ENCODE peak calls at places on chromosomes 12 and 14, in eight cellular contexts. S, C, E, G, M, Q, F and H are unnamed samples.
A peak's percentile ranks its signal among the peaks of the same experiment; 100 is the strongest.

GRCh38 chr14:69247691-69248440 is 12.1 kb upstream of the GALNT16 start:
- DNase-seq in S (no peak), C (no peak), E (no peak), G (no peak), M (peak; percentile 44), Q (no peak), F (no peak), H (no peak)

GRCh38 chr14:76456200-76456599 is 80.3 kb downstream of the ESRRB start:
- DNase-seq in S (no peak), C (no peak), E (no peak), G (no peak), M (no peak), Q (no peak), F (peak; percentile 41), H (no peak)

GRCh38 chr14:58639842-58640484 is 2.2 kb downstream of the DACT1 start:
- DNase-seq in S (no peak), C (no peak), E (no peak), G (no peak), M (no peak), Q (no peak), F (peak; percentile 65), H (no peak)

GRCh38 chr14:99819514-99819913 is 26.3 kb downstream of the EML1 start:
- DNase-seq in S (no peak), C (no peak), E (no peak), G (no peak), M (no peak), Q (no peak), F (no peak), H (no peak)

GRCh38 chr12:108119126-108119973 is 9.7 kb upstream of the WSCD2 start:
- DNase-seq in S (peak; percentile 51), C (no peak), E (no peak), G (no peak), M (no peak), Q (no peak), F (no peak), H (no peak)

GRCh38 chr12:78290606-78291345 is 460.1 kb downstream of the NAV3 start:
- DNase-seq in S (no peak), C (no peak), E (no peak), G (no peak), M (no peak), Q (no peak), F (peak; percentile 70), H (no peak)

GRCh38 chr12:9115731-9116689 is at the start of gene A2M:
- DNase-seq in S (no peak), C (no peak), E (no peak), G (no peak), M (no peak), Q (no peak), F (no peak), H (no peak)

GRCh38 chr14:36281309-36281708 is 39.1 kb downstream of the MBIP start:
- DNase-seq in S (no peak), C (no peak), E (no peak), G (no peak), M (no peak), Q (no peak), F (no peak), H (no peak)

GRCh38 chr12:6336079-6336858 is 5.6 kb downstream of the TNFRSF1A start:
- DNase-seq in S (no peak), C (peak; percentile 93), E (peak; percentile 27), G (peak; percentile 28), M (peak; percentile 95), Q (no peak), F (peak; percentile 99), H (no peak)

GRCh38 chr12:72872488-72872887 is 600.3 kb downstream of the TRHDE start:
- DNase-seq in S (no peak), C (no peak), E (no peak), G (no peak), M (no peak), Q (no peak), F (no peak), H (no peak)

GRCh38 chr12:47105914-47106674 is 26.3 kb upstream of the AMIGO2 start:
- DNase-seq in S (no peak), C (no peak), E (no peak), G (no peak), M (no peak), Q (no peak), F (no peak), H (no peak)

GRCh38 chr12:62861586-62861985 is 73.4 kb downstream of the PPM1H start:
- DNase-seq in S (no peak), C (no peak), E (no peak), G (no peak), M (no peak), Q (no peak), F (no peak), H (no peak)

GRCh38 chr14:23478109-23478698 is 8.7 kb downstream of the NGDN start:
- DNase-seq in S (peak; percentile 64), C (no peak), E (peak; percentile 64), G (peak; percentile 11), M (peak; percentile 26), Q (peak; percentile 15), F (peak; percentile 71), H (peak; percentile 61)

GRCh38 chr14:61565836-61566536 is 129.3 kb upstream of the HIF1A start:
- DNase-seq in S (no peak), C (no peak), E (no peak), G (no peak), M (no peak), Q (no peak), F (peak; percentile 70), H (no peak)